ENCODE peak calls at places on chromosomes 13 and 19, in eight cellular contexts. T is A549, H is upper lobe of left lung, W is tibial nerve, O is stomach, Z is K562, C is suprapubic skin, M is sigmoid colon. U is an unnamed sample.

GRCh38 chr19:10915511-10916091 is 12.8 kb downstream of the YIPF2 start:
- DNase-seq in T (no peak), Z (no peak), H (peak; percentile 79), M (no peak), O (peak; percentile 38), W (peak; percentile 57), C (peak; percentile 90), U (no peak)

GRCh38 chr13:43159007-43159406 is 135.6 kb downstream of the DNAJC15 start:
- DNase-seq in Z (no peak), W (no peak), C (no peak), M (no peak), H (no peak), T (no peak), O (no peak), U (no peak)

GRCh38 chr13:24184855-24185254 is 24.3 kb downstream of the SPATA13 start:
- DNase-seq in M (no peak), C (no peak), O (no peak), H (no peak), Z (no peak), W (no peak), T (no peak), U (no peak)

GRCh38 chr13:28584873-28585317 is 74.0 kb upstream of the POMP start:
- DNase-seq in T (no peak), H (no peak), C (no peak), O (no peak), W (no peak), M (no peak), Z (no peak), U (no peak)

GRCh38 chr13:108877300-108877699 is 247.9 kb downstream of the MYO16 start:
- DNase-seq in C (no peak), T (no peak), M (no peak), Z (no peak), H (no peak), O (no peak), W (no peak), U (no peak)

GRCh38 chr13:101579291-101579802 is 126.9 kb downstream of the ITGBL1 start:
- DNase-seq in Z (no peak), T (no peak), H (no peak), M (no peak), W (no peak), O (no peak), C (no peak), U (no peak)

GRCh38 chr13:24161010-24161775 is 673 bp downstream of the SPATA13 start:
- DNase-seq in O (peak; percentile 78), T (no peak), C (no peak), H (peak; percentile 88), M (peak; percentile 73), Z (peak; percentile 7), W (no peak), U (peak; percentile 75)

GRCh38 chr13:109140777-109141354 is 511.5 kb downstream of the MYO16 start:
- DNase-seq in O (no peak), C (no peak), M (no peak), H (peak; percentile 64), T (no peak), Z (no peak), W (no peak), U (no peak)

GRCh38 chr19:38033658-38034150 is 126.7 kb downstream of the SIPA1L3 start:
- DNase-seq in W (no peak), T (no peak), Z (no peak), C (no peak), H (no peak), O (no peak), M (no peak), U (no peak)

GRCh38 chr13:78600317-78600899 is 2.9 kb downstream of the POU4F1 start:
- DNase-seq in O (no peak), T (no peak), W (no peak), C (no peak), Z (no peak), H (no peak), M (no peak), U (no peak)

GRCh38 chr13:66520511-66521390 is 709.4 kb downstream of the PCDH9 start:
- DNase-seq in C (no peak), M (no peak), T (no peak), Z (no peak), H (no peak), O (no peak), W (no peak), U (no peak)

GRCh38 chr19:48518207-48518606 is 6.6 kb upstream of the LMTK3 start:
- DNase-seq in O (no peak), W (no peak), T (no peak), H (no peak), Z (no peak), C (no peak), M (no peak), U (no peak)

GRCh38 chr13:83121904-83122303 is 760.4 kb downstream of the SLITRK1 start:
- DNase-seq in T (no peak), W (no peak), O (no peak), C (no peak), Z (no peak), M (no peak), H (no peak), U (no peak)

GRCh38 chr19:17107546-17108452 is 32.2 kb downstream of the MYO9B start:
- DNase-seq in M (peak; percentile 97), O (peak; percentile 73), W (peak; percentile 48), H (peak; percentile 80), T (peak; percentile 95), Z (no peak), C (peak; percentile 94), U (no peak)

GRCh38 chr13:39942177-39942900 is 286.9 kb downstream of the COG6 start:
- DNase-seq in M (no peak), C (no peak), H (no peak), T (no peak), Z (no peak), O (no peak), W (no peak), U (peak; percentile 48)

GRCh38 chr13:80979035-80979641 is 638.2 kb upstream of the SPRY2 start:
- DNase-seq in M (no peak), C (no peak), Z (peak; percentile 31), W (no peak), H (no peak), O (peak; percentile 28), T (peak; percentile 10), U (peak; percentile 15)

GRCh38 chr13:50801087-50801931 is 42.2 kb downstream of the DLEU7 start:
- DNase-seq in M (no peak), C (no peak), Z (peak; percentile 17), T (peak; percentile 14), W (no peak), O (peak; percentile 46), H (no peak), U (peak; percentile 25)

GRCh38 chr19:12779162-12779993 is 4.0 kb upstream of the HOOK2 start:
- DNase-seq in T (no peak), O (no peak), H (peak; percentile 80), M (peak; percentile 89), C (no peak), Z (no peak), W (no peak), U (no peak)

GRCh38 chr13:111893071-111893606 is 173.8 kb upstream of the SOX1 start:
- DNase-seq in W (no peak), M (no peak), O (no peak), Z (no peak), H (peak; percentile 59), T (no peak), C (peak; percentile 74), U (peak; percentile 50)

GRCh38 chr19:49858591-49858985 is 7.6 kb downstream of the PTOV1 start:
- DNase-seq in C (no peak), M (no peak), H (peak; percentile 83), W (peak; percentile 14), O (no peak), T (no peak), Z (no peak), U (no peak)
- TF ChIP-seq EP300 in C (no peak), M (no peak), H (no peak), W (peak; percentile 50), O (no peak), T (no peak), Z (no peak), U (no peak)

GRCh38 chr13:97224544-97225324 is 2.6 kb downstream of the MBNL2 start:
- DNase-seq in C (no peak), Z (peak; percentile 42), T (no peak), M (no peak), H (no peak), O (peak; percentile 70), W (no peak), U (no peak)
- TF ChIP-seq EP300 in C (no peak), Z (no peak), T (no peak), M (no peak), H (no peak), O (no peak), W (peak; percentile 28), U (no peak)

GRCh38 chr19:566403-566802 is 6.0 kb upstream of the BSG start:
- DNase-seq in T (no peak), C (no peak), Z (peak; percentile 55), H (no peak), M (peak; percentile 96), O (no peak), W (no peak), U (no peak)
- TF ChIP-seq EP300 in T (no peak), C (no peak), Z (peak; percentile 41), H (no peak), M (peak; percentile 89), O (peak; percentile 68), W (no peak), U (no peak)

GRCh38 chr19:41531438-41532311 is 44.3 kb upstream of the CEACAM21 start:
- DNase-seq in M (peak; percentile 82), C (peak; percentile 89), O (peak; percentile 64), Z (peak; percentile 81), T (peak; percentile 85), W (peak; percentile 56), H (no peak), U (no peak)
- TF ChIP-seq EP300 in M (peak; percentile 43), C (no peak), O (no peak), Z (no peak), T (no peak), W (peak; percentile 87), H (peak; percentile 41), U (no peak)

U was measured in H1.